ENCODE peak calls at places on chromosomes 7 and 10, in ten cellular contexts. One of them, this sample, is unnamed.

GRCh38 chr7:124724516-124725192 is 40.9 kb downstream of the GPR37 start:
- DNase-seq in stomach: no peak
- DNase-seq in K562: no peak
- DNase-seq in tibial nerve: no peak
- DNase-seq in ovary: no peak
- DNase-seq in A549: no peak
- DNase-seq in sigmoid colon: no peak
- DNase-seq in upper lobe of left lung: no peak
- DNase-seq in GM12878: no peak
- DNase-seq in esophagus muscularis mucosa: no peak
- DNase-seq in this sample: no peak

GRCh38 chr10:11336703-11337102 is 274.7 kb downstream of the USP6NL start:
- DNase-seq in stomach: no peak
- DNase-seq in K562: no peak
- DNase-seq in tibial nerve: no peak
- DNase-seq in ovary: no peak
- DNase-seq in A549: no peak
- DNase-seq in sigmoid colon: no peak
- DNase-seq in upper lobe of left lung: no peak
- DNase-seq in GM12878: no peak
- DNase-seq in esophagus muscularis mucosa: no peak
- DNase-seq in this sample: no peak

GRCh38 chr10:3592424-3592823 is 192.6 kb downstream of the KLF6 start:
- DNase-seq in stomach: no peak
- DNase-seq in K562: no peak
- DNase-seq in tibial nerve: no peak
- DNase-seq in ovary: no peak
- DNase-seq in A549: no peak
- DNase-seq in sigmoid colon: no peak
- DNase-seq in upper lobe of left lung: no peak
- DNase-seq in GM12878: no peak
- DNase-seq in esophagus muscularis mucosa: peak; percentile 57
- DNase-seq in this sample: no peak

GRCh38 chr10:20767028-20767427 is 130.1 kb downstream of the NEBL start:
- DNase-seq in stomach: no peak
- DNase-seq in K562: no peak
- DNase-seq in tibial nerve: no peak
- DNase-seq in ovary: no peak
- DNase-seq in A549: no peak
- DNase-seq in sigmoid colon: no peak
- DNase-seq in upper lobe of left lung: no peak
- DNase-seq in GM12878: no peak
- DNase-seq in esophagus muscularis mucosa: no peak
- DNase-seq in this sample: no peak

GRCh38 chr10:85946713-85947326 is 419.8 kb downstream of the GRID1 start:
- DNase-seq in stomach: no peak
- DNase-seq in K562: peak; percentile 18
- DNase-seq in tibial nerve: no peak
- DNase-seq in ovary: no peak
- DNase-seq in A549: no peak
- DNase-seq in sigmoid colon: no peak
- DNase-seq in upper lobe of left lung: no peak
- DNase-seq in GM12878: peak; percentile 87
- DNase-seq in esophagus muscularis mucosa: no peak
- DNase-seq in this sample: no peak

GRCh38 chr10:79275431-79275851 is 71.8 kb upstream of the PPIF start:
- DNase-seq in stomach: peak; percentile 61
- DNase-seq in K562: no peak
- DNase-seq in tibial nerve: peak; percentile 41
- DNase-seq in ovary: peak; percentile 55
- DNase-seq in A549: no peak
- DNase-seq in sigmoid colon: peak; percentile 86
- DNase-seq in upper lobe of left lung: no peak
- DNase-seq in GM12878: no peak
- DNase-seq in esophagus muscularis mucosa: no peak
- DNase-seq in this sample: no peak

GRCh38 chr7:6205921-6206660 is 66.3 kb downstream of the CYTH3 start:
- DNase-seq in stomach: no peak
- DNase-seq in K562: no peak
- DNase-seq in tibial nerve: no peak
- DNase-seq in ovary: no peak
- DNase-seq in A549: no peak
- DNase-seq in sigmoid colon: no peak
- DNase-seq in upper lobe of left lung: no peak
- DNase-seq in GM12878: no peak
- DNase-seq in esophagus muscularis mucosa: no peak
- DNase-seq in this sample: no peak

GRCh38 chr10:3147117-3147820 is 25.3 kb downstream of the PITRM1 start:
- DNase-seq in stomach: no peak
- DNase-seq in K562: no peak
- DNase-seq in tibial nerve: no peak
- DNase-seq in ovary: no peak
- DNase-seq in A549: no peak
- DNase-seq in sigmoid colon: peak; percentile 46
- DNase-seq in upper lobe of left lung: peak; percentile 69
- DNase-seq in GM12878: no peak
- DNase-seq in esophagus muscularis mucosa: no peak
- DNase-seq in this sample: no peak

GRCh38 chr10:30857803-30858202 is 173.9 kb downstream of the ZNF438 start:
- DNase-seq in stomach: no peak
- DNase-seq in K562: no peak
- DNase-seq in tibial nerve: peak; percentile 70
- DNase-seq in ovary: peak; percentile 61
- DNase-seq in A549: no peak
- DNase-seq in sigmoid colon: peak; percentile 95
- DNase-seq in upper lobe of left lung: no peak
- DNase-seq in GM12878: no peak
- DNase-seq in esophagus muscularis mucosa: peak; percentile 95
- DNase-seq in this sample: peak; percentile 28

GRCh38 chr7:80918406-80918805 is 445 bp downstream of the SEMA3C start:
- DNase-seq in stomach: no peak
- DNase-seq in K562: no peak
- DNase-seq in tibial nerve: no peak
- DNase-seq in ovary: no peak
- DNase-seq in A549: no peak
- DNase-seq in sigmoid colon: no peak
- DNase-seq in upper lobe of left lung: no peak
- DNase-seq in GM12878: no peak
- DNase-seq in esophagus muscularis mucosa: no peak
- DNase-seq in this sample: no peak

GRCh38 chr10:73646598-73647041 is 5.3 kb upstream of the MYOZ1 start:
- DNase-seq in stomach: no peak
- DNase-seq in K562: no peak
- DNase-seq in tibial nerve: no peak
- DNase-seq in ovary: no peak
- DNase-seq in A549: no peak
- DNase-seq in sigmoid colon: no peak
- DNase-seq in upper lobe of left lung: no peak
- DNase-seq in GM12878: no peak
- DNase-seq in esophagus muscularis mucosa: no peak
- DNase-seq in this sample: no peak

GRCh38 chr10:15609291-15609690 is 110.4 kb downstream of the ITGA8 start:
- DNase-seq in stomach: no peak
- DNase-seq in K562: no peak
- DNase-seq in tibial nerve: no peak
- DNase-seq in ovary: no peak
- DNase-seq in A549: no peak
- DNase-seq in sigmoid colon: no peak
- DNase-seq in upper lobe of left lung: no peak
- DNase-seq in GM12878: no peak
- DNase-seq in esophagus muscularis mucosa: no peak
- DNase-seq in this sample: no peak

DNA sequence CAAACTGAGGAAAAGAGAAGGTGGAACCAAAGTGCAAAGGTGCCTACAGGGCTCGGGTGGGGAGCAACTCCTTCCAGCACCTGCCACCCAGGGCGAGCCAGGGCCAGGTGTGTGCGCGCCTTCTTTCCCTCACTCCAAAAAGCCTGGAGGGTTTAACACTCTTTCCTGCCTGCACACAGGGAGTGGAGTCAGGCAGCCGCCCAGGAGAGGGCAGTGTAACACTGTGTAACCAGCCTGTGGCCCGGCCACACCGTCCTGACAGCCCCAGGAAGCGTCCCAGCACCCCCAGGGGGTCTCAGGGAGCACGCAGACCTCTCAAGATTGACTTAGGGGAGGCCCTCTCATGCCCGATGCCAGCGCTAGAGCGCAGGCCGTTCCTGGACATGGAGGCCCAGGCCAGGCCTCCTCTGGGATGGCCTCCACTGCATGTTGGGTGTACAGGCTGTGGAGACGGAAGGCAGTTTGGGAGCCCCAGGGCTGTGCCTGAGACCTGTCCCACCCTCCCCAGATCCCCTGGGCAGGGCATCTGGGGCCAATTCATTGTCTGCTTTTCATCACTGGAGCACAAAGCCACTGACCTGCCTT is 13.4 kb downstream of the BRI3 start:
- DNase-seq in stomach: peak; percentile 78
- DNase-seq in K562: peak; percentile 87
- DNase-seq in tibial nerve: no peak
- DNase-seq in ovary: no peak
- DNase-seq in A549: peak; percentile 85
- DNase-seq in sigmoid colon: no peak
- DNase-seq in upper lobe of left lung: peak; percentile 77
- DNase-seq in GM12878: no peak
- DNase-seq in esophagus muscularis mucosa: no peak
- DNase-seq in this sample: peak; percentile 64
- TF ChIP-seq EP300 in stomach: no peak
- TF ChIP-seq EP300 in K562: no peak
- TF ChIP-seq EP300 in tibial nerve: no peak
- TF ChIP-seq EP300 in ovary: no peak
- TF ChIP-seq EP300 in A549: no peak
- TF ChIP-seq EP300 in sigmoid colon: no peak
- TF ChIP-seq EP300 in upper lobe of left lung: no peak
- TF ChIP-seq EP300 in GM12878: no peak
- TF ChIP-seq EP300 in esophagus muscularis mucosa: no peak
- TF ChIP-seq EP300 in this sample: no peak

DNA sequence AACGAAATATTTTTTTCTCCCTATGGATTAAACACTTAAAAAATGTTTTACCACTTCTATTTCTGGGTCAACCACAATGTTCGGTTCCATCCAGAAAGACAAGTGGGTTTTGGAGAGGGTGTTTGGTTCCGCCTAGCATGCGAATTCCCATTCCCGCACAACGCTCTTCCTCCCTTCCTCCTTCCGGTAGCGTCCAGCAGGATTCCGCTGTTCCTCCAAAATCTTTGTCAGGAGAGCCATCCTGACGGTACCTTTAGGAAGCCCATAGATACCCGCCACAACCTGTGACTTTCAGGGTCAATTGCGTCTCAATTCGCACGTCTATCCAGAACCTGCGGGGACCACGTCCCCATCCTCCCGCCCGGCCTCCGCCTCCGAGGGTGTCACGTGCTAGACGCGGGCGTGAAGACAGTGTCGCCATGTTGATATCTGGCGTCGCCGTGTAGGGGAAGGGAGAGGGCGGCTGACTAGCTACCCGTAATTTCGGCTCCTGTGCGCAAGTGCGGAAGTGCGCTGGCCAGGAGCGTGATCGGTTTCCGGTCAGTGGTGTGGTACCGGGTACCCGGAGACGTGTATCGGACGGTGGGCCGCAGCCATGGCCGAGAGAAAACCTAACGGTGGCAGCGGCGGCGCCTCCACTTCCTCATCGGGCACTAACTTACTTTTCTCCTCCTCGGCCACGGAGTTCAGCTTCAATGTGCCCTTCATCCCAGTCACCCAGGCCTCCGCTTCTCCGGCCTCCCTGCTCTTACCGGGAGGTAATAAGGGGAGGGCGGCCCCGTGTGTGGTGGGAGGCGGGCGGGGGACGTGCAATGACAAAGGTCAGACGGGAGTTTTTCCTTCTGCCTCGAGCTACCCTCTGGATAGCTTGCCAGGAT is at the start of gene SEC23IP:
- DNase-seq in stomach: peak; percentile 97
- DNase-seq in K562: peak; percentile 89
- DNase-seq in tibial nerve: peak; percentile 92
- DNase-seq in ovary: peak; percentile 96
- DNase-seq in A549: peak; percentile 93
- DNase-seq in sigmoid colon: peak; percentile 99
- DNase-seq in upper lobe of left lung: peak; percentile 96
- DNase-seq in GM12878: peak; percentile 93
- DNase-seq in esophagus muscularis mucosa: peak; percentile 99
- DNase-seq in this sample: peak; percentile 96
- TF ChIP-seq POLR2A in stomach: no peak
- TF ChIP-seq POLR2A in K562: peak; percentile 85
- TF ChIP-seq POLR2A in tibial nerve: peak; percentile 73
- TF ChIP-seq POLR2A in ovary: peak; percentile 82
- TF ChIP-seq POLR2A in A549: peak; percentile 91
- TF ChIP-seq POLR2A in sigmoid colon: peak; percentile 70
- TF ChIP-seq POLR2A in upper lobe of left lung: peak; percentile 86
- TF ChIP-seq POLR2A in GM12878: peak; percentile 96
- TF ChIP-seq POLR2A in esophagus muscularis mucosa: peak; percentile 67
- TF ChIP-seq POLR2A in this sample: peak; percentile 85

DNA sequence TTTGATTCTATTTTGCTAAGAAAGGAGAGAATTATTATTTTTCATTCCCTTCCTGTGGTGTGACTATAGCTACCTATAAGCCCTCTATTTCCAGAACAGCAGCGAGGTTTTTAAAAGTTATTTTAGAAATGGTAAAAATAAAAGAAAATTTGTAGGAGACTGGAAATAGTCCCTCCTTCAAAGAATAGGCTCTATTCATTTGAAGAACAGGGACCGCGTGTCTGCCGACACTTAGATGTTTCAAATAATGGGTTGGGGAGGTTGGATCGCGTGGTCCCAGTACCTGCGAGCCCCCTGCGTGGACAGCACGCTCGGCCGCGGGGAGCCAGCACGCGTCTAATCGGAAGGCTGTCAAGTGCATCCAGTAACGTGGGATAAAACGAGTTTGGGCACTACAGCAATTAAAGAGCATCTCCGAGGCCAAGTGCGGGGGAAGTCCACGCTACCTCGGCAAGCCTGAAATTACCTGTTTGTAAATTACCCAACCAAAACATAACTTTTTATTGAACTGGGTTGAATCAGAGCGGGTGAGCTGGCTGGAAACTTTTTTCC is 1.0 kb downstream of the CACNA2D1 start:
- DNase-seq in stomach: no peak
- DNase-seq in K562: no peak
- DNase-seq in tibial nerve: no peak
- DNase-seq in ovary: no peak
- DNase-seq in A549: peak; percentile 21
- DNase-seq in sigmoid colon: peak; percentile 60
- DNase-seq in upper lobe of left lung: peak; percentile 71
- DNase-seq in GM12878: no peak
- DNase-seq in esophagus muscularis mucosa: no peak
- DNase-seq in this sample: no peak
- TF ChIP-seq EP300 in stomach: no peak
- TF ChIP-seq EP300 in K562: no peak
- TF ChIP-seq EP300 in tibial nerve: no peak
- TF ChIP-seq EP300 in ovary: no peak
- TF ChIP-seq EP300 in A549: no peak
- TF ChIP-seq EP300 in sigmoid colon: no peak
- TF ChIP-seq EP300 in upper lobe of left lung: no peak
- TF ChIP-seq EP300 in GM12878: no peak
- TF ChIP-seq EP300 in esophagus muscularis mucosa: no peak
- TF ChIP-seq EP300 in this sample: no peak

DNA sequence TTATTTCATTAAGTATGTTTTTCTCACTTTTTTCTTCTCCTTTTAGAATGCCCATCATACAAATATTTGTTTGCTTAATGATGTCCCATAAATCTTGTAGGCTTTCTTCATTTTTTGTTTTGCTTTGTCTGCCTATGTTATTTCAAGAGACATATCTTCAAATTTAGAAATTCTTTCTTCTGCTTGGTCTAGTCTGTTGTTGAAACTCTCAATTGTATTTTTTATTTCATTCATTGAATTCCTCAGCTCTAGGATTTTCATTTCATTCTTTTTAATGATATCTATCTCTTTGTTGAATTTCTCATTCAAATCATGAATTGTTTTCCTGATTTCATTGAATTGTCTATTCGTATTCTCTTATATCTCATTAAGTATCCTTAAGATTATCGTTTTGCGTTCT is 125.1 kb upstream of the VIPR2 start:
- DNase-seq in stomach: no peak
- DNase-seq in K562: no peak
- DNase-seq in tibial nerve: no peak
- DNase-seq in ovary: no peak
- DNase-seq in A549: no peak
- DNase-seq in sigmoid colon: no peak
- DNase-seq in upper lobe of left lung: no peak
- DNase-seq in GM12878: no peak
- DNase-seq in esophagus muscularis mucosa: no peak
- DNase-seq in this sample: no peak
- TF ChIP-seq POLR2A in stomach: no peak
- TF ChIP-seq POLR2A in K562: no peak
- TF ChIP-seq POLR2A in tibial nerve: no peak
- TF ChIP-seq POLR2A in ovary: no peak
- TF ChIP-seq POLR2A in A549: no peak
- TF ChIP-seq POLR2A in sigmoid colon: no peak
- TF ChIP-seq POLR2A in upper lobe of left lung: no peak
- TF ChIP-seq POLR2A in GM12878: no peak
- TF ChIP-seq POLR2A in esophagus muscularis mucosa: no peak
- TF ChIP-seq POLR2A in this sample: no peak